ENCODE peak calls at places on chromosomes 3 and 15, in nine cellular contexts. One of them, this sample, is unnamed.

GRCh38 chr3:111902534-111902933 is 43.5 kb downstream of the PHLDB2 start:
- DNase-seq in sigmoid colon: no peak
- DNase-seq in keratinocyte: no peak
- DNase-seq in tibial artery: no peak
- DNase-seq in ovary: no peak
- DNase-seq in upper lobe of right lung: no peak
- DNase-seq in transverse colon: no peak
- DNase-seq in heart left ventricle: no peak
- DNase-seq in spleen: no peak
- DNase-seq in this sample: no peak

GRCh38 chr3:17111556-17111955 is 226.8 kb downstream of the PLCL2 start:
- DNase-seq in spleen: no peak
- DNase-seq in heart left ventricle: no peak
- DNase-seq in ovary: no peak
- DNase-seq in upper lobe of right lung: no peak
- DNase-seq in sigmoid colon: no peak
- DNase-seq in transverse colon: no peak
- DNase-seq in tibial artery: no peak
- DNase-seq in keratinocyte: no peak
- DNase-seq in this sample: no peak

GRCh38 chr3:11195721-11196332 is 41.5 kb downstream of the HRH1 start:
- DNase-seq in transverse colon: no peak
- DNase-seq in sigmoid colon: no peak
- DNase-seq in spleen: no peak
- DNase-seq in upper lobe of right lung: no peak
- DNase-seq in tibial artery: peak; percentile 69
- DNase-seq in ovary: no peak
- DNase-seq in heart left ventricle: no peak
- DNase-seq in keratinocyte: no peak
- DNase-seq in this sample: no peak

GRCh38 chr3:27907929-27908328 is 185.8 kb upstream of the EOMES start:
- DNase-seq in keratinocyte: no peak
- DNase-seq in spleen: no peak
- DNase-seq in sigmoid colon: no peak
- DNase-seq in ovary: no peak
- DNase-seq in upper lobe of right lung: no peak
- DNase-seq in heart left ventricle: no peak
- DNase-seq in transverse colon: no peak
- DNase-seq in tibial artery: no peak
- DNase-seq in this sample: no peak

GRCh38 chr3:14532691-14533456 is 7.3 kb downstream of the GRIP2 start:
- DNase-seq in tibial artery: peak; percentile 57
- DNase-seq in upper lobe of right lung: no peak
- DNase-seq in heart left ventricle: peak; percentile 67
- DNase-seq in transverse colon: peak; percentile 78
- DNase-seq in ovary: peak; percentile 53
- DNase-seq in spleen: peak; percentile 73
- DNase-seq in sigmoid colon: no peak
- DNase-seq in keratinocyte: no peak
- DNase-seq in this sample: no peak

GRCh38 chr15:94503293-94503692 is 271.9 kb downstream of the MCTP2 start:
- DNase-seq in tibial artery: no peak
- DNase-seq in upper lobe of right lung: no peak
- DNase-seq in spleen: no peak
- DNase-seq in heart left ventricle: no peak
- DNase-seq in keratinocyte: no peak
- DNase-seq in sigmoid colon: no peak
- DNase-seq in ovary: no peak
- DNase-seq in transverse colon: no peak
- DNase-seq in this sample: no peak

GRCh38 chr3:156643729-156644389 is 30.5 kb upstream of the TIPARP start:
- DNase-seq in spleen: no peak
- DNase-seq in sigmoid colon: no peak
- DNase-seq in heart left ventricle: no peak
- DNase-seq in transverse colon: peak; percentile 23
- DNase-seq in keratinocyte: no peak
- DNase-seq in tibial artery: no peak
- DNase-seq in upper lobe of right lung: no peak
- DNase-seq in ovary: no peak
- DNase-seq in this sample: no peak

GRCh38 chr3:166013073-166013679 is 176.0 kb upstream of the BCHE start:
- DNase-seq in transverse colon: no peak
- DNase-seq in heart left ventricle: no peak
- DNase-seq in ovary: no peak
- DNase-seq in sigmoid colon: no peak
- DNase-seq in spleen: no peak
- DNase-seq in tibial artery: no peak
- DNase-seq in upper lobe of right lung: no peak
- DNase-seq in keratinocyte: no peak
- DNase-seq in this sample: no peak

GRCh38 chr15:46709461-46709860 is 1007.8 kb upstream of the SEMA6D start:
- DNase-seq in keratinocyte: no peak
- DNase-seq in heart left ventricle: no peak
- DNase-seq in transverse colon: no peak
- DNase-seq in spleen: no peak
- DNase-seq in sigmoid colon: no peak
- DNase-seq in tibial artery: no peak
- DNase-seq in upper lobe of right lung: no peak
- DNase-seq in ovary: no peak
- DNase-seq in this sample: no peak

GRCh38 chr3:157572559-157573270 is 69.5 kb upstream of the VEPH1 start:
- DNase-seq in sigmoid colon: no peak
- DNase-seq in transverse colon: peak; percentile 14
- DNase-seq in spleen: no peak
- DNase-seq in ovary: no peak
- DNase-seq in heart left ventricle: no peak
- DNase-seq in tibial artery: no peak
- DNase-seq in keratinocyte: no peak
- DNase-seq in upper lobe of right lung: no peak
- DNase-seq in this sample: no peak

GRCh38 chr3:112042842-112043280 is 8.3 kb downstream of the TMPRSS7 start:
- DNase-seq in sigmoid colon: no peak
- DNase-seq in ovary: no peak
- DNase-seq in spleen: no peak
- DNase-seq in tibial artery: no peak
- DNase-seq in transverse colon: peak; percentile 10
- DNase-seq in heart left ventricle: no peak
- DNase-seq in upper lobe of right lung: no peak
- DNase-seq in keratinocyte: no peak
- DNase-seq in this sample: no peak

GRCh38 chr15:30958219-30958618 is 33.2 kb downstream of the MTMR10 start:
- DNase-seq in ovary: no peak
- DNase-seq in keratinocyte: no peak
- DNase-seq in tibial artery: no peak
- DNase-seq in transverse colon: no peak
- DNase-seq in upper lobe of right lung: no peak
- DNase-seq in sigmoid colon: no peak
- DNase-seq in spleen: no peak
- DNase-seq in heart left ventricle: no peak
- DNase-seq in this sample: no peak

GRCh38 chr3:33317963-33318708 is 40.9 kb downstream of the FBXL2 start:
- DNase-seq in upper lobe of right lung: no peak
- DNase-seq in tibial artery: no peak
- DNase-seq in ovary: no peak
- DNase-seq in sigmoid colon: no peak
- DNase-seq in spleen: no peak
- DNase-seq in keratinocyte: no peak
- DNase-seq in heart left ventricle: no peak
- DNase-seq in transverse colon: no peak
- DNase-seq in this sample: no peak

GRCh38 chr3:51967384-51968174 is at the start of gene PCBP4:
- DNase-seq in tibial artery: peak; percentile 87
- DNase-seq in sigmoid colon: peak; percentile 85
- DNase-seq in upper lobe of right lung: peak; percentile 78
- DNase-seq in spleen: no peak
- DNase-seq in heart left ventricle: peak; percentile 87
- DNase-seq in transverse colon: peak; percentile 62
- DNase-seq in keratinocyte: no peak
- DNase-seq in ovary: peak; percentile 72
- DNase-seq in this sample: peak; percentile 76

GRCh38 chr15:42140383-42141070 is 15.9 kb downstream of the PLA2G4F start:
- DNase-seq in tibial artery: peak; percentile 34
- DNase-seq in keratinocyte: no peak
- DNase-seq in heart left ventricle: no peak
- DNase-seq in sigmoid colon: peak; percentile 36
- DNase-seq in spleen: peak; percentile 36
- DNase-seq in upper lobe of right lung: peak; percentile 59
- DNase-seq in transverse colon: no peak
- DNase-seq in ovary: no peak
- DNase-seq in this sample: no peak

GRCh38 chr3:131028844-131029243 is 2.2 kb downstream of the NEK11 start:
- DNase-seq in tibial artery: no peak
- DNase-seq in keratinocyte: no peak
- DNase-seq in transverse colon: no peak
- DNase-seq in spleen: no peak
- DNase-seq in sigmoid colon: no peak
- DNase-seq in upper lobe of right lung: no peak
- DNase-seq in ovary: no peak
- DNase-seq in heart left ventricle: no peak
- DNase-seq in this sample: no peak

GRCh38 chr3:131025500-131025899 is 1.1 kb downstream of the ASTE1 start:
- DNase-seq in sigmoid colon: no peak
- DNase-seq in spleen: no peak
- DNase-seq in transverse colon: no peak
- DNase-seq in heart left ventricle: no peak
- DNase-seq in ovary: no peak
- DNase-seq in tibial artery: no peak
- DNase-seq in upper lobe of right lung: no peak
- DNase-seq in keratinocyte: no peak
- DNase-seq in this sample: no peak

GRCh38 chr3:131031660-131032059 is 5.0 kb downstream of the NEK11 start:
- DNase-seq in ovary: no peak
- DNase-seq in tibial artery: no peak
- DNase-seq in transverse colon: no peak
- DNase-seq in sigmoid colon: no peak
- DNase-seq in heart left ventricle: no peak
- DNase-seq in upper lobe of right lung: no peak
- DNase-seq in spleen: no peak
- DNase-seq in keratinocyte: no peak
- DNase-seq in this sample: no peak

GRCh38 chr3:131026321-131027151 is at the start of the genes ASTE1 and NEK11:
- DNase-seq in keratinocyte: peak; percentile 13
- DNase-seq in tibial artery: peak; percentile 92
- DNase-seq in sigmoid colon: peak; percentile 93
- DNase-seq in spleen: peak; percentile 98
- DNase-seq in ovary: peak; percentile 83
- DNase-seq in transverse colon: peak; percentile 93
- DNase-seq in heart left ventricle: peak; percentile 92
- DNase-seq in upper lobe of right lung: peak; percentile 96
- DNase-seq in this sample: peak; percentile 85
- H3K4me1 ChIP-seq in keratinocyte: peaks cover 15% of the 10 kb centered on the region
- H3K4me1 ChIP-seq in tibial artery: peaks cover 25% of the 10 kb centered on the region
- H3K4me1 ChIP-seq in sigmoid colon: no peaks in the 10 kb centered on the region
- H3K4me1 ChIP-seq in spleen: peaks cover 51% of the 10 kb centered on the region
- H3K4me1 ChIP-seq in ovary: peaks cover 6% of the 10 kb centered on the region
- H3K4me1 ChIP-seq in transverse colon: peaks cover 51% of the 10 kb centered on the region
- H3K4me1 ChIP-seq in heart left ventricle: no peaks in the 10 kb centered on the region
- H3K4me1 ChIP-seq in upper lobe of right lung: peaks cover 32% of the 10 kb centered on the region
- H3K4me1 ChIP-seq in this sample: no peaks in the 10 kb centered on the region

GRCh38 chr3:65689436-65689835 is 349.3 kb downstream of the MAGI1 start:
- DNase-seq in keratinocyte: no peak
- DNase-seq in spleen: no peak
- DNase-seq in upper lobe of right lung: no peak
- DNase-seq in tibial artery: no peak
- DNase-seq in ovary: no peak
- DNase-seq in transverse colon: no peak
- DNase-seq in sigmoid colon: no peak
- DNase-seq in heart left ventricle: no peak
- DNase-seq in this sample: no peak
- TF ChIP-seq CTCF in keratinocyte: no peak
- TF ChIP-seq CTCF in spleen: no peak
- TF ChIP-seq CTCF in upper lobe of right lung: no peak
- TF ChIP-seq CTCF in tibial artery: no peak
- TF ChIP-seq CTCF in ovary: no peak
- TF ChIP-seq CTCF in transverse colon: no peak
- TF ChIP-seq CTCF in sigmoid colon: no peak
- TF ChIP-seq CTCF in heart left ventricle: no peak
- TF ChIP-seq CTCF in this sample: no peak

GRCh38 chr3:63974451-63974850 is 48.8 kb downstream of the PSMD6 start:
- DNase-seq in upper lobe of right lung: no peak
- DNase-seq in keratinocyte: no peak
- DNase-seq in sigmoid colon: no peak
- DNase-seq in ovary: no peak
- DNase-seq in transverse colon: no peak
- DNase-seq in heart left ventricle: no peak
- DNase-seq in tibial artery: no peak
- DNase-seq in spleen: no peak
- DNase-seq in this sample: no peak

GRCh38 chr3:63970596-63971468 is 52.5 kb downstream of the PSMD6 start:
- DNase-seq in heart left ventricle: no peak
- DNase-seq in ovary: no peak
- DNase-seq in spleen: no peak
- DNase-seq in keratinocyte: no peak
- DNase-seq in sigmoid colon: no peak
- DNase-seq in transverse colon: no peak
- DNase-seq in tibial artery: no peak
- DNase-seq in upper lobe of right lung: no peak
- DNase-seq in this sample: no peak

GRCh38 chr3:63972196-63972595 is 51.1 kb downstream of the PSMD6 start:
- DNase-seq in heart left ventricle: no peak
- DNase-seq in keratinocyte: no peak
- DNase-seq in tibial artery: no peak
- DNase-seq in ovary: no peak
- DNase-seq in spleen: no peak
- DNase-seq in upper lobe of right lung: no peak
- DNase-seq in transverse colon: no peak
- DNase-seq in sigmoid colon: no peak
- DNase-seq in this sample: no peak

GRCh38 chr3:63973406-63973805 is 49.9 kb downstream of the PSMD6 start:
- DNase-seq in sigmoid colon: no peak
- DNase-seq in ovary: no peak
- DNase-seq in tibial artery: no peak
- DNase-seq in heart left ventricle: no peak
- DNase-seq in spleen: no peak
- DNase-seq in upper lobe of right lung: no peak
- DNase-seq in keratinocyte: no peak
- DNase-seq in transverse colon: no peak
- DNase-seq in this sample: no peak

DNA sequence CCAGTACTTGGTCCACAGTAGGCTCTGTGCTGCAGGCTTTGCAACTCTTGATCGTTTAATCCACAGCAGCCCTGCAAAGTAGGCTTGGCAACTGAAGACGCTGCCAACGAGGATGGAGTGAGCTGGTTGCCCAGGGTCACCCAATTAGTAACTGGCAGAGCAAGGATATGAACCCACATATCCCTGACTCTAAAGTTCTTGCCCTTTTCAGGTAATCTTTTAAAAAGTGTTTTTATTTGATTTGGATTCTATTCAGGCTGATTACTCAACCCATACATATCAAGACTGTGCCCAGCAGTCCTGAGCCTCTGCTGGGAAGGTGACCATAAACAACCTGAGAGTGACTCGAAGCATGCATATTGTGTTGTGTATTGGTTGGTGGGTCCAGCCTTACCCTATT is 50.3 kb downstream of the PSMD6 start:
- DNase-seq in keratinocyte: no peak
- DNase-seq in spleen: no peak
- DNase-seq in upper lobe of right lung: no peak
- DNase-seq in sigmoid colon: no peak
- DNase-seq in tibial artery: no peak
- DNase-seq in ovary: no peak
- DNase-seq in heart left ventricle: no peak
- DNase-seq in transverse colon: no peak
- DNase-seq in this sample: no peak
- H3K4me1 ChIP-seq in keratinocyte: peaks cover 47% of the 10 kb centered on the region
- H3K4me1 ChIP-seq in spleen: peaks cover 71% of the 10 kb centered on the region
- H3K4me1 ChIP-seq in upper lobe of right lung: peaks cover 80% of the 10 kb centered on the region
- H3K4me1 ChIP-seq in sigmoid colon: no peaks in the 10 kb centered on the region
- H3K4me1 ChIP-seq in tibial artery: peaks cover 78% of the 10 kb centered on the region
- H3K4me1 ChIP-seq in ovary: peaks cover 8% of the 10 kb centered on the region
- H3K4me1 ChIP-seq in heart left ventricle: peaks cover 8% of the 10 kb centered on the region
- H3K4me1 ChIP-seq in transverse colon: peaks cover 74% of the 10 kb centered on the region
- H3K4me1 ChIP-seq in this sample: peaks cover 15% of the 10 kb centered on the region

GRCh38 chr3:163490119-163490518 is 1588.2 kb downstream of the SI start:
- DNase-seq in transverse colon: peak; percentile 15
- DNase-seq in keratinocyte: no peak
- DNase-seq in tibial artery: no peak
- DNase-seq in heart left ventricle: no peak
- DNase-seq in sigmoid colon: no peak
- DNase-seq in spleen: peak; percentile 42
- DNase-seq in ovary: no peak
- DNase-seq in upper lobe of right lung: no peak
- DNase-seq in this sample: no peak
- TF ChIP-seq CTCF in transverse colon: no peak
- TF ChIP-seq CTCF in keratinocyte: peak; percentile 64
- TF ChIP-seq CTCF in tibial artery: peak; percentile 23
- TF ChIP-seq CTCF in heart left ventricle: no peak
- TF ChIP-seq CTCF in sigmoid colon: peak; percentile 31
- TF ChIP-seq CTCF in spleen: no peak
- TF ChIP-seq CTCF in ovary: no peak
- TF ChIP-seq CTCF in upper lobe of right lung: peak; percentile 35
- TF ChIP-seq CTCF in this sample: no peak